ENCODE peak calls at places on chromosomes 16 and 17, in five cellular contexts. O is HepG2, B is tibial nerve, X is stomach, A is ovary. L is an unnamed sample.

GRCh38 chr17:15000661-15001060 is 264.5 kb downstream of the PMP22 start:
- DNase-seq in O (no peak), B (no peak), X (no peak), A (no peak), L (no peak)

GRCh38 chr17:49388692-49389513 is 25.8 kb downstream of the PHB1 start:
- DNase-seq in O (no peak), B (no peak), X (no peak), A (no peak), L (no peak)

GRCh38 chr17:41520821-41521521 is 2.3 kb upstream of the KRT15 start:
- DNase-seq in O (no peak), B (no peak), X (no peak), A (no peak), L (no peak)

GRCh38 chr16:30018731-30019158 is 4.3 kb upstream of the C16orf92 start:
- DNase-seq in O (no peak), B (no peak), X (no peak), A (no peak), L (no peak)

GRCh38 chr17:51391992-51392654 is 131.8 kb downstream of the UTP18 start:
- DNase-seq in O (no peak), B (no peak), X (no peak), A (no peak), L (no peak)

GRCh38 chr16:3121843-3122467 is 9.6 kb downstream of the ZNF205 start:
- DNase-seq in O (no peak), B (no peak), X (no peak), A (no peak), L (no peak)

GRCh38 chr16:53043462-53043861 is 9.2 kb downstream of the CHD9NB start:
- DNase-seq in O (no peak), B (peak), X (no peak), A (no peak), L (no peak)

GRCh38 chr17:16969931-16970906 is 1.7 kb downstream of the TNFRSF13B start:
- DNase-seq in O (no peak), B (no peak), X (no peak), A (no peak), L (no peak)

GRCh38 chr17:73770115-73770848 is 126.0 kb upstream of the SDK2 start:
- DNase-seq in O (no peak), B (peak), X (peak), A (peak), L (peak)

DNA sequence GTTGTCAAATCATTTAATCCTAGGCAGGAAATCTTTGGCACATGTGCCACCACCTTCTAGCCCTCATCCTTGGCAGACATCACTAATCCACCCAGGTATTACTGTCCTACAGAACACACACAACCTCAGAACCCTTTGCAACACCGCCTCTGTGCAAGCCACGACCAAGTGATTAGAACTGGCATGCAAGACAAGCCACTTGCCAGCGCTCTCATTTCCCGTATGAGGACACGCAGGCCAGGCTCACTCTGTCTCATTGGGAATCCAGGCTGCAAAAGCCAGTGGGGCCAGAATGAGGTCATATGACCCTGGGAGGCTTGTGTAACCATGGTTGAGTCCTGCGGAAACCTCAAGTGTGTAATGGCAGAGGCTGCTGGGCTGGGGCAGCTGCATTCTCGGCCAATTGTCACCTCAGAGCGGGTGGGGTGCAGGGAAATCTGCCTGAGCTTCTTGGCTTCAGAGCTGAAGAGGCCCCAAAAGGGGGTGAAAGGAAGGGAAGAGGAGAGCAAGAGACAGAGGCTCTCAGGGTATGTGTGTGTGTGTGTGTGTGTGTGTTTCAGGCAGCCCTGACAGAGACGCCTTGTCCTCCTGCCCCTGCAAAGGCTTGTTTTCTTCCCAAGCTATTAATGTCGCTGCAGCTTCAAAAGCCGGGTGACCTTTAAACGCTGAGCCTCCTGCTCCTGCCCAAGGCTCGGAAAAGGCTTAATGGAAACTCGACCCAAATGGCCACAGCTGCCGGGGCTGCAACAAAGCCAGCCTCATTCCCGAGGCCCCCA is 43.2 kb upstream of the MRPS23 start:
- DNase-seq in O (peak), B (peak), X (peak), A (peak), L (peak)
- TF ChIP-seq EP300 in O (peak), B (peak), X (peak), A (peak), L (peak)

GRCh38 chr16:49785970-49786369 is 69.9 kb downstream of the ZNF423 start:
- DNase-seq in O (no peak), B (no peak), X (no peak), A (no peak), L (no peak)

GRCh38 chr16:49788936-49789335 is 67.0 kb downstream of the ZNF423 start:
- DNase-seq in O (no peak), B (no peak), X (no peak), A (no peak), L (no peak)

GRCh38 chr16:49786926-49787557 is 68.9 kb downstream of the ZNF423 start:
- DNase-seq in O (no peak), B (no peak), X (no peak), A (no peak), L (no peak)

GRCh38 chr16:49789617-49790016 is 66.3 kb downstream of the ZNF423 start:
- DNase-seq in O (no peak), B (no peak), X (no peak), A (no peak), L (no peak)

GRCh38 chr16:49788505-49788904 is 67.4 kb downstream of the ZNF423 start:
- DNase-seq in O (no peak), B (no peak), X (no peak), A (peak), L (no peak)
- TF ChIP-seq EP300 in O (no peak), B (no peak), X (no peak), A (no peak), L (no peak)

GRCh38 chr17:81429353-81429774 is 34.1 kb downstream of the BAHCC1 start:
- DNase-seq in O (no peak), B (peak), X (peak), A (peak), L (peak)
- TF ChIP-seq EP300 in O (no peak), B (peak), X (no peak), A (no peak), L (peak)

GRCh38 chr16:58509256-58510096 is 5.8 kb upstream of the SETD6 start:
- DNase-seq in O (no peak), B (no peak), X (peak), A (no peak), L (no peak)
- TF ChIP-seq EP300 in O (no peak), B (no peak), X (no peak), A (no peak), L (no peak)

GRCh38 chr16:16062023-16062932 is 112.9 kb downstream of the ABCC1 start:
- DNase-seq in O (no peak), B (no peak), X (no peak), A (no peak), L (no peak)
- TF ChIP-seq EP300 in O (no peak), B (no peak), X (peak), A (no peak), L (no peak)